ENCODE peak calls at places on chromosomes 3 and 15, in seven cellular contexts. One of them, this sample, is unnamed.

GRCh38 chr3:134007819-134008218 is 21.9 kb downstream of the SLCO2A1 start:
- DNase-seq in IMR-90: no peak
- DNase-seq in neuronal stem cell: no peak
- DNase-seq in H9: no peak
- DNase-seq in trophoblast cell: no peak
- DNase-seq in mesenchymal stem cell: no peak
- DNase-seq in H1: no peak
- DNase-seq in this sample: no peak

GRCh38 chr3:171770689-171771620 is 39.3 kb downstream of the PLD1 start:
- DNase-seq in H1: no peak
- DNase-seq in H9: peak
- DNase-seq in trophoblast cell: peak
- DNase-seq in mesenchymal stem cell: peak
- DNase-seq in IMR-90: peak
- DNase-seq in neuronal stem cell: no peak
- DNase-seq in this sample: peak

GRCh38 chr3:152127058-152127457 is 141.7 kb upstream of the MBNL1 start:
- DNase-seq in H9: no peak
- DNase-seq in H1: no peak
- DNase-seq in IMR-90: no peak
- DNase-seq in mesenchymal stem cell: peak
- DNase-seq in trophoblast cell: no peak
- DNase-seq in neuronal stem cell: no peak
- DNase-seq in this sample: no peak

GRCh38 chr3:185341616-185342457 is 21.1 kb upstream of the MAP3K13 start:
- DNase-seq in neuronal stem cell: no peak
- DNase-seq in H9: no peak
- DNase-seq in mesenchymal stem cell: no peak
- DNase-seq in IMR-90: no peak
- DNase-seq in trophoblast cell: no peak
- DNase-seq in H1: no peak
- DNase-seq in this sample: no peak

GRCh38 chr3:85298032-85298431 is 339.2 kb downstream of the CADM2 start:
- DNase-seq in H9: no peak
- DNase-seq in mesenchymal stem cell: no peak
- DNase-seq in trophoblast cell: no peak
- DNase-seq in IMR-90: no peak
- DNase-seq in neuronal stem cell: no peak
- DNase-seq in H1: no peak
- DNase-seq in this sample: no peak

GRCh38 chr15:44722011-44722410 is 10.7 kb downstream of the B2M start:
- DNase-seq in IMR-90: no peak
- DNase-seq in neuronal stem cell: no peak
- DNase-seq in H1: no peak
- DNase-seq in trophoblast cell: no peak
- DNase-seq in mesenchymal stem cell: no peak
- DNase-seq in H9: no peak
- DNase-seq in this sample: no peak

GRCh38 chr3:192169332-192169915 is 557.9 kb downstream of the FGF12 start:
- DNase-seq in mesenchymal stem cell: no peak
- DNase-seq in neuronal stem cell: no peak
- DNase-seq in H1: no peak
- DNase-seq in H9: no peak
- DNase-seq in trophoblast cell: no peak
- DNase-seq in IMR-90: no peak
- DNase-seq in this sample: no peak

GRCh38 chr3:44893097-44893496 is 18.7 kb downstream of the TGM4 start:
- DNase-seq in neuronal stem cell: no peak
- DNase-seq in trophoblast cell: no peak
- DNase-seq in H1: no peak
- DNase-seq in mesenchymal stem cell: peak
- DNase-seq in IMR-90: peak
- DNase-seq in H9: no peak
- DNase-seq in this sample: no peak

GRCh38 chr3:18047052-18047451 is 304.6 kb upstream of the TBC1D5 start:
- DNase-seq in mesenchymal stem cell: no peak
- DNase-seq in IMR-90: no peak
- DNase-seq in H9: no peak
- DNase-seq in trophoblast cell: no peak
- DNase-seq in neuronal stem cell: no peak
- DNase-seq in H1: no peak
- DNase-seq in this sample: no peak

GRCh38 chr3:71512000-71512399 is 71.5 kb downstream of the FOXP1 start:
- DNase-seq in neuronal stem cell: no peak
- DNase-seq in H1: no peak
- DNase-seq in IMR-90: no peak
- DNase-seq in mesenchymal stem cell: no peak
- DNase-seq in H9: peak
- DNase-seq in trophoblast cell: no peak
- DNase-seq in this sample: peak

GRCh38 chr3:45988804-45989203 is 6.8 kb downstream of the FYCO1 start:
- DNase-seq in H1: no peak
- DNase-seq in H9: no peak
- DNase-seq in IMR-90: peak
- DNase-seq in neuronal stem cell: no peak
- DNase-seq in trophoblast cell: peak
- DNase-seq in mesenchymal stem cell: peak
- DNase-seq in this sample: no peak

GRCh38 chr3:127589600-127590281 is 792 bp downstream of the TPRA1 start:
- DNase-seq in H9: no peak
- DNase-seq in trophoblast cell: no peak
- DNase-seq in IMR-90: no peak
- DNase-seq in neuronal stem cell: no peak
- DNase-seq in H1: peak
- DNase-seq in mesenchymal stem cell: peak
- DNase-seq in this sample: peak

GRCh38 chr3:120469440-120470415 is 18.9 kb upstream of the FSTL1 start:
- DNase-seq in H9: peak
- DNase-seq in H1: no peak
- DNase-seq in mesenchymal stem cell: peak
- DNase-seq in trophoblast cell: peak
- DNase-seq in neuronal stem cell: no peak
- DNase-seq in IMR-90: peak
- DNase-seq in this sample: peak

GRCh38 chr3:157436583-157437300 is at the start of gene PTX3:
- DNase-seq in mesenchymal stem cell: peak
- DNase-seq in H1: no peak
- DNase-seq in IMR-90: peak
- DNase-seq in H9: peak
- DNase-seq in neuronal stem cell: peak
- DNase-seq in trophoblast cell: no peak
- DNase-seq in this sample: peak

GRCh38 chr15:99446565-99447496 is 119.0 kb upstream of the MEF2A start:
- DNase-seq in neuronal stem cell: no peak
- DNase-seq in IMR-90: no peak
- DNase-seq in trophoblast cell: no peak
- DNase-seq in mesenchymal stem cell: no peak
- DNase-seq in H9: peak
- DNase-seq in H1: peak
- DNase-seq in this sample: no peak

GRCh38 chr3:60917136-60917535 is 334.1 kb downstream of the FHIT start:
- DNase-seq in H1: no peak
- DNase-seq in H9: no peak
- DNase-seq in trophoblast cell: no peak
- DNase-seq in neuronal stem cell: no peak
- DNase-seq in IMR-90: no peak
- DNase-seq in mesenchymal stem cell: no peak
- DNase-seq in this sample: no peak

GRCh38 chr3:64267774-64268604 is 42.7 kb upstream of the PRICKLE2 start:
- DNase-seq in H9: peak
- DNase-seq in mesenchymal stem cell: peak
- DNase-seq in trophoblast cell: no peak
- DNase-seq in H1: peak
- DNase-seq in neuronal stem cell: peak
- DNase-seq in IMR-90: peak
- DNase-seq in this sample: peak

DNA sequence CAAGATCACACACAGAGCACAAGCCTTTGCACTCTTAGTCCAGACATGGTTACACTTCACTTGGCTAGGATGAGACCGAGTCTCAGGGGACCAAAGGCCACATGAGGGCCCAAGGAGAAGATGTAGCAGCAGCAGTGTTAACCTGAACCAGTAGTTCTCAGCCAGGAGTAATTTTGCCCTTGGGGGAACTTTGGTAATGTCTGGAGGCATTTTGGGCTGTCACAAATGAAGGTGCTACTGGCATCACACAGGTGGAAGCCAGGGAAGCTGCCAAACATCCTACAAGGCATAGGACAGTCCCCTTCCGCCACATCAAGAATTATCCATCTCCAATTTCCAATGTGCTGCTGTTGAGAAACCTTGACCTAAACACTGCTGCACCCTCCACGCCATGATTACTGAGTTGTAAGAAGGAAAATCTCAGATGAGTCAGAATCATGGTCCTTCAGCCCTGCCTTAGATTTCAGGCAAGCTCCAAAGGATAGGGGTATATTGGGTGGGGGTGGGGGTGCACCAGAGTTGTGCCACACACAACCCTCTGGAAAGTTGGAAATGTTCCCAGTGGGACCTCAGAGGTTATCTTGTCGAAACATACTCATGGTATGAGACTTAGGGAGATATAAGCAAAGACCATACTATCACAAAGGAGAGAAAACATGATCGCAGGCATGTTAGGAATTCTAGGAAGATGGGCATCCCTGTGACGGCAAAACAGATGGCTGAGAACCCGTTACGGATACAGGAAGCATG is 36.2 kb downstream of the SEMA5B start:
- DNase-seq in mesenchymal stem cell: no peak
- DNase-seq in neuronal stem cell: no peak
- DNase-seq in trophoblast cell: peak
- DNase-seq in IMR-90: no peak
- DNase-seq in H9: no peak
- DNase-seq in H1: no peak
- DNase-seq in this sample: no peak
- H3K4me2 ChIP-seq in mesenchymal stem cell: no peak
- H3K4me2 ChIP-seq in neuronal stem cell: no peak
- H3K4me2 ChIP-seq in trophoblast cell: no peak
- H3K4me2 ChIP-seq in IMR-90: no peak
- H3K4me2 ChIP-seq in H9: no peak
- H3K4me2 ChIP-seq in H1: no peak
- H3K4me2 ChIP-seq in this sample: no peak

GRCh38 chr3:38834717-38835116 is 18.7 kb upstream of the SCN10A start:
- DNase-seq in trophoblast cell: no peak
- DNase-seq in H1: no peak
- DNase-seq in mesenchymal stem cell: peak
- DNase-seq in neuronal stem cell: no peak
- DNase-seq in IMR-90: no peak
- DNase-seq in H9: no peak
- DNase-seq in this sample: no peak
- H2BK120ac ChIP-seq in trophoblast cell: no peak
- H2BK120ac ChIP-seq in H1: no peak
- H2BK120ac ChIP-seq in mesenchymal stem cell: peak
- H2BK120ac ChIP-seq in neuronal stem cell: no peak
- H2BK120ac ChIP-seq in IMR-90: peak
- H2BK120ac ChIP-seq in H9: no peak
- H2BK120ac ChIP-seq in this sample: no peak

DNA sequence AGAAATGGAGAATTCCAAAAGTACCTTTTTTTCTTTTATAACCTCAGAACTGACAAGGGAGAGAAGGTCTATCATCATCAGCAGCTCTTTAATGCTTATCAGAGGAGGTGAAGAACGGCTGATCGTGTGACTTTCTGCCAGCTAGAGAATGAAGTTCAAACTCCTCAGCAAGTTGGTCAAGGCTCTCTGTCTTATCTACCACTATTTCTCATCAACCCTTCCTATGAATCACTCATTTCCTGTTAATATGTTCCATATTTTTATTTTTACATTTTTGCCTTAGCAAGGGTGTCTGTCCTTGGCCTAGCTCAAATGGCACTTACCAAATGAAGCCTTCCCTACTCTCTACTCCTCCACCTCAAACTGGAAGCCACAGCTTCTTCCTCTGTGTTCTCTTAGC is 73.1 kb upstream of the TSPAN3 start:
- DNase-seq in trophoblast cell: no peak
- DNase-seq in mesenchymal stem cell: peak
- DNase-seq in neuronal stem cell: no peak
- DNase-seq in IMR-90: peak
- DNase-seq in H1: no peak
- DNase-seq in H9: no peak
- DNase-seq in this sample: peak
- H3K4me2 ChIP-seq in trophoblast cell: peak
- H3K4me2 ChIP-seq in mesenchymal stem cell: peak
- H3K4me2 ChIP-seq in neuronal stem cell: no peak
- H3K4me2 ChIP-seq in IMR-90: peak
- H3K4me2 ChIP-seq in H1: no peak
- H3K4me2 ChIP-seq in H9: no peak
- H3K4me2 ChIP-seq in this sample: no peak

GRCh38 chr3:56193531-56193930 is 274.7 kb downstream of the ERC2 start:
- DNase-seq in mesenchymal stem cell: no peak
- DNase-seq in IMR-90: no peak
- DNase-seq in H9: no peak
- DNase-seq in neuronal stem cell: no peak
- DNase-seq in H1: no peak
- DNase-seq in trophoblast cell: no peak
- DNase-seq in this sample: no peak

GRCh38 chr3:56197991-56198390 is 270.3 kb downstream of the ERC2 start:
- DNase-seq in neuronal stem cell: no peak
- DNase-seq in trophoblast cell: no peak
- DNase-seq in mesenchymal stem cell: no peak
- DNase-seq in IMR-90: no peak
- DNase-seq in H9: no peak
- DNase-seq in H1: no peak
- DNase-seq in this sample: no peak

GRCh38 chr3:56200251-56200650 is 268.0 kb downstream of the ERC2 start:
- DNase-seq in trophoblast cell: no peak
- DNase-seq in mesenchymal stem cell: no peak
- DNase-seq in neuronal stem cell: no peak
- DNase-seq in H9: no peak
- DNase-seq in H1: no peak
- DNase-seq in IMR-90: no peak
- DNase-seq in this sample: no peak

GRCh38 chr3:56196700-56197099 is 271.6 kb downstream of the ERC2 start:
- DNase-seq in H1: no peak
- DNase-seq in mesenchymal stem cell: no peak
- DNase-seq in H9: no peak
- DNase-seq in neuronal stem cell: no peak
- DNase-seq in trophoblast cell: no peak
- DNase-seq in IMR-90: no peak
- DNase-seq in this sample: no peak

DNA sequence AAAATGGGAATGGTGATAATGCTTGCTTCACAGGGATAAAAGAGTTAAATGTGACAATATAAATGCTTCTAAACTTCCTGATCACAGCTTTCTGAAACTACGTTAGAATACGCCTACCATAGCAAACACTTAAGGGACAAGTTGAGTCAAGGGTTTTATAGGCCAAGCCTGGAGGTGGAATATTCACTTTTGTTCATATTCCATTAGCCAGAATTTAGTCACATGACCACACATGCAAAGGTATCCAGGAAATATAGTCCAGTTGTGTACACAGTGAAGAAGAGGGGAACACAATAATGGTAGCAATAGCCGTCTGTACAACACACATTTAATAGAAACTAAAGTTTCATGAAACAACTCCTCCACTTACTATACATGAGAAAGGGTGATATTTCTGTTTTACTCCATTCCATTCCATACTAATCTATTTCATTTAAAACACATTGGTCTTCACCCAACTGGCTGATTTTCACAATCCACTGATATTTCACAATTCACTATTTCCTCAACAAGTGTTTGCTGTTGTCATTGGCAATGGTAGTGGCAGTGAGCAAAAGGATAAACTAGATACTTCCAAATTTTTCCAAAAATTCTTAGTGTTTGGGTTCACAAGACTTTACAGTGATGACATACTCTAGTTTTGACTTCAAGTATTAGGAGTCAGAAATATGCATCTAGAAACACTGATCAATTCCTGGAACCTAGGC is 270.9 kb downstream of the ERC2 start:
- DNase-seq in mesenchymal stem cell: no peak
- DNase-seq in H9: no peak
- DNase-seq in neuronal stem cell: no peak
- DNase-seq in trophoblast cell: no peak
- DNase-seq in H1: no peak
- DNase-seq in IMR-90: no peak
- DNase-seq in this sample: no peak
- H2BK120ac ChIP-seq in mesenchymal stem cell: no peak
- H2BK120ac ChIP-seq in H9: no peak
- H2BK120ac ChIP-seq in neuronal stem cell: no peak
- H2BK120ac ChIP-seq in trophoblast cell: no peak
- H2BK120ac ChIP-seq in H1: no peak
- H2BK120ac ChIP-seq in IMR-90: no peak
- H2BK120ac ChIP-seq in this sample: no peak